ENCODE peak calls at places on chromosome 7, in four cellular contexts. T is sigmoid colon, R is thoracic aorta, K is neural crest cell. G is an unnamed sample.
A peak's percentile ranks its signal among the peaks of the same experiment; 100 is the strongest.

GRCh38 chr7:105768117-105768516 is 108.3 kb downstream of the ATXN7L1 start:
- DNase-seq in T (no peak), R (no peak), K (no peak), G (no peak)

GRCh38 chr7:12929416-12930140 is 242.1 kb downstream of the ARL4A start:
- DNase-seq in T (no peak), R (no peak), K (no peak), G (no peak)

GRCh38 chr7:17302575-17303142 is 4.2 kb downstream of the AHR start:
- DNase-seq in T (no peak), R (no peak), K (no peak), G (no peak)

GRCh38 chr7:132464740-132465139 is 111.5 kb downstream of the PLXNA4 start:
- DNase-seq in T (peak; percentile 82), R (no peak), K (no peak), G (no peak)

GRCh38 chr7:151696738-151697514 is 177.2 kb upstream of the RHEB start:
- DNase-seq in T (no peak), R (no peak), K (no peak), G (no peak)

GRCh38 chr7:107960306-107960705 is 42.7 kb downstream of the LAMB1 start:
- DNase-seq in T (no peak), R (no peak), K (no peak), G (no peak)

GRCh38 chr7:144428431-144428830 is 24.9 kb upstream of the NOBOX start:
- DNase-seq in T (no peak), R (no peak), K (no peak), G (no peak)

GRCh38 chr7:28528899-28529298 is 116.6 kb downstream of the CREB5 start:
- DNase-seq in T (no peak), R (no peak), K (no peak), G (no peak)

GRCh38 chr7:103447073-103447960 is 1.3 kb upstream of the SLC26A5 start:
- DNase-seq in T (no peak), R (no peak), K (peak; percentile 49), G (no peak)

GRCh38 chr7:123210986-123211385 is 11.2 kb upstream of the SLC13A1 start:
- DNase-seq in T (no peak), R (no peak), K (no peak), G (no peak)

GRCh38 chr7:95493844-95494243 is 8.1 kb downstream of the ASB4 start:
- DNase-seq in T (no peak), R (no peak), K (no peak), G (no peak)

GRCh38 chr7:145718129-145718528 is 398.5 kb upstream of the CNTNAP2 start:
- DNase-seq in T (no peak), R (no peak), K (no peak), G (no peak)

GRCh38 chr7:70135656-70136055 is 537.4 kb downstream of the AUTS2 start:
- DNase-seq in T (no peak), R (no peak), K (no peak), G (no peak)

GRCh38 chr7:123787227-123788007 is 38.6 kb upstream of the WASL start:
- DNase-seq in T (no peak), R (no peak), K (no peak), G (no peak)

GRCh38 chr7:74092964-74093339 is 9.3 kb downstream of the LIMK1 start:
- DNase-seq in T (peak; percentile 76), R (no peak), K (no peak), G (no peak)

GRCh38 chr7:84546403-84546802 is 351.8 kb upstream of the SEMA3A start:
- DNase-seq in T (no peak), R (no peak), K (no peak), G (no peak)

GRCh38 chr7:420142-421055 is 99.2 kb downstream of the PDGFA start:
- DNase-seq in T (no peak), R (no peak), K (no peak), G (no peak)

GRCh38 chr7:142945001-142945400 is 5.7 kb downstream of the LLCFC1 start:
- DNase-seq in T (no peak), R (no peak), K (no peak), G (no peak)

GRCh38 chr7:100886142-100886935 is 3.2 kb downstream of the UFSP1 start:
- DNase-seq in T (no peak), R (no peak), K (no peak), G (no peak)

GRCh38 chr7:95509199-95509598 is 23.5 kb downstream of the ASB4 start:
- DNase-seq in T (no peak), R (no peak), K (peak; percentile 48), G (no peak)

GRCh38 chr7:84697506-84697905 is 489.4 kb downstream of the SEMA3D start:
- DNase-seq in T (no peak), R (no peak), K (no peak), G (no peak)

GRCh38 chr7:26409636-26410035 is 118.0 kb downstream of the SNX10 start:
- DNase-seq in T (no peak), R (no peak), K (no peak), G (no peak)

GRCh38 chr7:130361681-130362080 is 17.1 kb downstream of the CPA5 start:
- DNase-seq in T (peak; percentile 35), R (no peak), K (no peak), G (no peak)

GRCh38 chr7:57178768-57179139 is 46.5 kb upstream of the ZNF479 start:
- DNase-seq in T (no peak), R (no peak), K (no peak), G (no peak)

GRCh38 chr7:107039199-107039900 is 5.2 kb upstream of the PRKAR2B start:
- DNase-seq in T (no peak), R (no peak), K (no peak), G (no peak)

GRCh38 chr7:124937076-124937475 is 7.5 kb upstream of the POT1 start:
- DNase-seq in T (no peak), R (no peak), K (no peak), G (no peak)

GRCh38 chr7:98281757-98282652 is 519 bp downstream of the BRI3 start:
- DNase-seq in T (peak; percentile 78), R (no peak), K (no peak), G (no peak)

GRCh38 chr7:17706734-17707133 is 233.6 kb downstream of the SNX13 start:
- DNase-seq in T (peak; percentile 65), R (no peak), K (peak; percentile 48), G (no peak)

GRCh38 chr7:54546986-54547314 is 4.8 kb downstream of the VSTM2A start:
- DNase-seq in T (no peak), R (no peak), K (no peak), G (no peak)
- TF ChIP-seq CTCF in T (no peak), R (no peak), K (no peak), G (no peak)

DNA sequence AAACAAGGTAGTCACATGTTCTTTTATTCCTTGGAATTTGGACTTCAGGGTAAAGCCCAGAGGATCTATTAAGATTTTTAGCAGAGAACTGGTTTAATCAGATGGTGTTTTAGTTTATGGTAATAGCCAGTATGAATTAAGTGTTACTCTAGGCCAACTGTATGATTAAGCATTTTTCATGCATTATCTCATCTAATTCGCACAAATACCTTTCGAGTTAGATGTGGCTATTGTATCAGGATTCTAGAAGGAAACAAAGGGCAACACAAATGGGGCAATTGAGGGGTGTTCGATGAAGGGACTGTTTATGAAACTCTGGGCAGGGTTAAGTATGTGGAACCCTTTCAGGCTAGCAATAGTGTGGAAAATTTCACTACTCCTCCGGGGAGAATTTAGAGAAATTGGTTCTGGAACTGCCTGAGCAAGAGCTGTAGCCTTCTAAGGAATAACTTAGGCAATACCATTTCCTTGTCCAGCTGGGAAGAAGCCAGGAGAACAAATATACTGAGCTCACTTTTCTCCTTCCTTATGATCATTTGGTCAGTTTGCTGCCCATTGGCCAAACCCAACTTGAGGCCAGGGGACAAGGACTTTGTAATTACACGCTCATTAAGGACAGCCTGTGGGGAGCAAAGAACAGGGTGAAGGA is 319.0 kb upstream of the FZD1 start:
- DNase-seq in T (no peak), R (no peak), K (no peak), G (no peak)
- TF ChIP-seq CTCF in T (no peak), R (no peak), K (no peak), G (no peak)

GRCh38 chr7:155524018-155524556 is 22.3 kb downstream of the CNPY1 start:
- DNase-seq in T (no peak), R (no peak), K (no peak), G (no peak)
- TF ChIP-seq CTCF in T (no peak), R (no peak), K (no peak), G (no peak)

DNA sequence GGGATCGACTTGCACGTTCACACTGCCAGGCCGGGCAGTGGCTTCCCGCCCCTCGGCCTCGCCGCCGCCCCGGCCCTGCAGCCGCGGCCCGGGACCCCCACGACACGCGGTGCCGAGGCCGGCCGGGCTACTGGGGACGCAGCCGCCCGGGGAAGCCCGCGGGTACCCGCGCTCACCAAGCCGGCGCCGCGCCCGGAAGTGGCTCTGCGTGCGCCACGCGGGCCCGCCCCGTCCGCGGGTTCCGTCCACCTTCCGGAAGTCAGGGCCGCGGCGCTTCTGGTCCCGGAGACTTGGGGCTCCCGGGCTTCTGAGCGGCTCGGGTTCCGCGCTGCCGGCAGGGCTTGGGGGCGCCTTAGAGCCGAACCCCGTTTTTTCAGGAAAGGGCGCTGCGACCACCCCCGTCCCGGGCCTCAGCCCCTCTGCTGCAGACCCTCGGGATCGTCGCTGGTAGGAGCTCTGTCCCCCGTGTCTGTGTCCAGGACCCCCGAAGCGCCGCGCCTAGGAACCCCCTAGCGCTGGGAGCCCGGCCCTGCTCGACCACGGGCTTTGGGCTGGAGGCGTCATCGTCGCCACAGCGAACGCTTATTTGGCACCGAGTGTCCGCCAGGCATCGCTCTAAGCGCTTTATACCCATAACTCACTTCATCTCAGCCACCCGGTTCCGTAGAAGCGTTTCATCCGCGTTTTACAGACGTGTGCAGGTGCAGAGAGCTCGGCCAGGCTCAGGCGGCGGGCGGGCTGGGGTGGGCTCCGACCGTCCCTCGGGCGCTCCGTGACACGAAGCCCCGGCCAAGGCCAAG is at the start of gene PSMG3:
- DNase-seq in T (peak; percentile 96), R (peak; percentile 65), K (peak; percentile 79), G (peak; percentile 63)
- TF ChIP-seq CTCF in T (peak; percentile 34), R (peak; percentile 35), K (peak; percentile 45), G (no peak)

DNA sequence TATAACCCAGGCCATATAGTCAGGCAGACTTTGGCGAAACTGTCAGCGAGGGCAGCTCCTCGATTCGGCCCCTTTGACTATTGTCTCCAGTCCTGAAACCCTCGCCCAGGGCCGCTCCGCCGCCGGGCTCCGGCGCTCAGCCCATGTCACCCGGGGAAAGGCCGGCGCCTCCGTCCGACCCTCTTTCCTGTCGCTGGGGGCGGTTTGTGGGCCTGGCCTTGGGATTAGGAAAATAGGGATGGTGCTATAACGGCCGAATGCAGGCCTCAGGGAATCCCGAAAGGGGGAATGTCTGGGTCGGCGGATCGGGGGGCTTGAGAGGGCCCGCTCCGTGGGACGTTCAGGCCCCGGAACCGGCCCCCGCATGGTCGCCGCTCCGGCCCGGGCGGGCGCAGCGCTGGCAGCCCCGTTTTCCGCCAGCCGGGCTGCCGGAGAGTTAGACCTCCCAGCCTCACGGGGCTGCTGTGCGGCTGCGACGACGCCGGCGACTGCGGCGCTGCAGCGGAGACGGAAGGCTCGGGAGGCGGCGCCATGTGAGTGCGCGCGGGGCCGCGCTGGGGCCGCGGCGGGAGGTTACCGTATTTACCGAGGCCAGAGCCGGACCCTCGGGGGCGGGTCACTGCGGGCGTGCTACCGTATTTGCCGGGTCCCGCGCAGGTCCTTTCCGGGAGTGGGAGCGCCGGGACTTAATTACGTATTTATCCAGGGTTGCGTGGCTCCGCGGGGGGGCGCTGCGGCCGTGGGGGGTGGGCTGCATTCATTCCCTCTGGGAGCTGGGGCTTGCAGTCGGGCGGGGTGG is 25.9 kb downstream of the ZNF775 start:
- DNase-seq in T (peak; percentile 96), R (peak; percentile 54), K (peak; percentile 88), G (peak; percentile 73)
- TF ChIP-seq CTCF in T (no peak), R (no peak), K (peak; percentile 11), G (no peak)

G was measured in omental fat pad.